ENCODE peak calls at places on chromosomes 16 and 17, in six cellular contexts. Y is K562, V is SK-N-SH, Q is H1, J is GM12878, H is HepG2. M is an unnamed sample.

GRCh38 chr16:25121824-25122600 is 10.5 kb downstream of the LCMT1 start:
- DNase-seq in J (no peak), Y (no peak), V (no peak), Q (no peak), H (no peak), M (no peak)

GRCh38 chr17:76569607-76570279 is 15.9 kb downstream of the ST6GALNAC2 start:
- DNase-seq in Q (no peak), V (peak), H (peak), Y (no peak), J (no peak), M (no peak)

GRCh38 chr17:47368262-47368661 is 44.5 kb downstream of the EFCAB13 start:
- DNase-seq in H (no peak), Y (no peak), Q (no peak), V (no peak), J (no peak), M (no peak)

GRCh38 chr17:75557075-75557851 is 30.3 kb upstream of the MYO15B start:
- DNase-seq in V (peak), J (no peak), Q (no peak), Y (peak), H (peak), M (no peak)

GRCh38 chr17:65099941-65100315 is 37.2 kb upstream of the RGS9 start:
- DNase-seq in Q (no peak), J (peak), Y (no peak), V (no peak), H (peak), M (no peak)

GRCh38 chr17:66373944-66374817 is 71.8 kb downstream of the PRKCA start:
- DNase-seq in Y (peak), V (peak), Q (no peak), H (no peak), J (no peak), M (no peak)

GRCh38 chr16:22318690-22319358 is 21.6 kb downstream of the POLR3E start:
- DNase-seq in H (peak), Y (peak), V (peak), Q (no peak), J (no peak), M (no peak)

GRCh38 chr16:25157476-25157875 is 45.9 kb downstream of the LCMT1 start:
- DNase-seq in V (no peak), H (no peak), Q (no peak), Y (no peak), J (no peak), M (no peak)

GRCh38 chr16:22375117-22375962 is 921 bp upstream of the CDR2 start:
- DNase-seq in J (no peak), H (peak), Q (no peak), Y (no peak), V (peak), M (no peak)

GRCh38 chr17:76053230-76054111 is 18.8 kb downstream of the SRP68 start:
- DNase-seq in J (no peak), Y (no peak), V (no peak), H (no peak), Q (no peak), M (no peak)

GRCh38 chr17:76191891-76192290 is 48.4 kb downstream of the RNF157 start:
- DNase-seq in Q (no peak), J (peak), H (no peak), V (no peak), Y (no peak), M (no peak)

GRCh38 chr16:19105131-19105530 is 8.6 kb upstream of the ITPRIPL2 start:
- DNase-seq in J (no peak), H (no peak), V (no peak), Y (no peak), Q (no peak), M (no peak)

GRCh38 chr17:67053438-67054000 is 9.2 kb downstream of the CACNG1 start:
- DNase-seq in J (no peak), V (peak), Y (no peak), Q (no peak), H (no peak), M (no peak)

GRCh38 chr16:84689126-84689525 is 10.7 kb upstream of the USP10 start:
- DNase-seq in H (no peak), Q (no peak), Y (no peak), V (no peak), J (no peak), M (no peak)

GRCh38 chr16:77763994-77764393 is 24.4 kb upstream of the VAT1L start:
- DNase-seq in Y (no peak), Q (no peak), V (no peak), H (no peak), J (no peak), M (no peak)

GRCh38 chr16:66594739-66595138 is 9.8 kb upstream of the CMTM3 start:
- DNase-seq in Q (no peak), V (no peak), J (no peak), Y (no peak), H (no peak), M (no peak)

GRCh38 chr17:16929757-16930520 is 42.0 kb downstream of the TNFRSF13B start:
- DNase-seq in J (no peak), H (no peak), V (peak), Q (no peak), Y (no peak), M (no peak)

GRCh38 chr17:73092518-73093135 is at the start of gene SLC39A11:
- DNase-seq in Y (peak), J (peak), H (peak), Q (peak), V (peak), M (peak)

GRCh38 chr16:64872101-64872500 is 249.8 kb downstream of the CDH11 start:
- DNase-seq in V (no peak), Y (no peak), H (no peak), J (no peak), Q (no peak), M (no peak)

GRCh38 chr17:35764123-35764991 is 3.7 kb downstream of the C17orf50 start:
- DNase-seq in J (peak), Y (peak), V (peak), Q (peak), H (peak), M (peak)

GRCh38 chr16:50519602-50520001 is 28.6 kb upstream of the NKD1 start:
- DNase-seq in Q (no peak), J (no peak), Y (no peak), H (no peak), V (no peak), M (no peak)

GRCh38 chr17:61635913-61636432 is 45.0 kb upstream of the NACA2 start:
- DNase-seq in V (peak), J (peak), Y (peak), H (peak), Q (no peak), M (peak)

GRCh38 chr17:59954856-59955255 is 9.7 kb downstream of the RNFT1 start:
- DNase-seq in Y (no peak), Q (no peak), J (no peak), H (no peak), V (no peak), M (no peak)

GRCh38 chr17:12256380-12256995 is 235.8 kb downstream of the MAP2K4 start:
- DNase-seq in J (peak), H (peak), Q (no peak), Y (peak), V (peak), M (no peak)

GRCh38 chr16:14955546-14956231 is 18.4 kb downstream of the NPIPA1 start:
- DNase-seq in J (no peak), Q (no peak), Y (no peak), H (no peak), V (no peak), M (no peak)

GRCh38 chr17:43360739-43361498 is 37.9 kb upstream of the ARL4D start:
- DNase-seq in Y (no peak), V (peak), Q (peak), H (peak), J (peak), M (peak)
- TF ChIP-seq GABPA in Y (no peak), V (no peak), Q (no peak), H (peak), J (peak), M (peak)

DNA sequence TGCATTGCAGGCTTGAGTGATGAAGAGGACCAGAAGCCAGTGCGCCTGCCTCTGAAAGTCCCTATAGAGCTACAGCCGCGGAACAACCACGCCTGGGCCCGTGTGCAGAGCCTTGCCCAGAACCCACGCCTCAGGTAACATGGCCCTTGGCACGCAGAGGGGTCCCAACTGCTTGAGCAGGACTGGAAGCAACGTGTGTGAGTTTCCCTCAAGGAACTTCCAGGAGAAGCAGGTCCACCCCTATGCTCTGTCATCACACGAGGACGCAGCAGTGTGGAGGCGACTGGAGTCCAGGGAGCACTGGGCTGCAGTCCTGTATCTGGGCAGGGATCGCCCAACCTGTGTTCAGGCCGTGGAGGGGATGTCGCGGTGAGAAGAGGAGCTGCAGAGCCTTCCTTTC is 25.1 kb upstream of the JPT2 start:
- DNase-seq in H (no peak), Q (no peak), V (no peak), Y (no peak), J (no peak), M (no peak)
- TF ChIP-seq GABPA in H (no peak), Q (no peak), V (no peak), Y (no peak), J (no peak), M (no peak)

GRCh38 chr16:86712158-86713009 is 134.0 kb downstream of the FOXL1 start:
- DNase-seq in Q (no peak), J (no peak), V (no peak), Y (no peak), H (no peak), M (no peak)

GRCh38 chr16:86716649-86717048 is 138.3 kb downstream of the FOXL1 start:
- DNase-seq in Y (no peak), J (no peak), H (no peak), Q (no peak), V (no peak), M (no peak)

GRCh38 chr16:86713021-86713631 is 134.8 kb downstream of the FOXL1 start:
- DNase-seq in Q (no peak), J (no peak), V (no peak), H (no peak), Y (no peak), M (no peak)

GRCh38 chr16:86710602-86710950 is 132.2 kb downstream of the FOXL1 start:
- DNase-seq in Y (no peak), H (no peak), V (no peak), Q (no peak), J (no peak), M (no peak)

GRCh38 chr16:86714166-86714565 is 135.8 kb downstream of the FOXL1 start:
- DNase-seq in Q (no peak), J (no peak), H (no peak), Y (no peak), V (no peak), M (no peak)
- TF ChIP-seq GABPA in Q (no peak), J (no peak), H (no peak), Y (no peak), V (no peak), M (no peak)

GRCh38 chr17:14461131-14461530 is 160.2 kb downstream of the HS3ST3B1 start:
- DNase-seq in J (no peak), Y (no peak), V (no peak), H (no peak), Q (no peak), M (no peak)

GRCh38 chr17:14460502-14460901 is 159.6 kb downstream of the HS3ST3B1 start:
- DNase-seq in Y (no peak), J (no peak), H (no peak), V (no peak), Q (no peak), M (no peak)

GRCh38 chr17:14459955-14460354 is 159.1 kb downstream of the HS3ST3B1 start:
- DNase-seq in Y (no peak), Q (no peak), V (no peak), H (no peak), J (no peak), M (no peak)

GRCh38 chr17:14458724-14459123 is 157.8 kb downstream of the HS3ST3B1 start:
- DNase-seq in J (no peak), H (no peak), V (no peak), Q (no peak), Y (no peak), M (no peak)
- TF ChIP-seq GABPA in J (no peak), H (no peak), V (no peak), Q (no peak), Y (no peak), M (no peak)

DNA sequence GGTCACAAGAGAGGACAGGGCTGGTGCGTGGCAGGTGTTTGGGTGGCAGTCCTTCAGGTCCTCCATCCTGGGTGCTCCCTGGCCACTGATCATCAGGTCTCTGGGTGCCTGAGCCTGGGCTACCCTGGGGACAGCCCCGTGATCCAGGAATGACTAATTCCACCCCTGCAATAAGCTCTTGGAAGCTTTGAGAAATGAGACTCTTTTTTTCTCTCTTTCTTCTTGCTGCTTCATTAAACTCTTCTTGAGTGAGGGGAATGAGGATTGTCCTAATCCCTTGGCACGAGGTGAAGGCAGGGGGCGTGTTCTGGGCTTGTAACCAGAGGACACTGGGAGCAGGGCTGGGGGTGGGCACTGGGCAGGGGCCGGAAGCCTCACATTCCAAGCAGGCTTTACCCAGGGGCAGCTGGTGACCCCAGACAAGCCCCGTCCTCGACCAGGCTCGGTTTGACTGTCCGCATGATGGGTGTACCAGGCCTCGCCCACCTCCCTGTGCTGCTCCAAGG is 21.3 kb upstream of the SPNS2 start:
- DNase-seq in H (no peak), V (no peak), Q (no peak), Y (no peak), J (no peak), M (no peak)
- TF ChIP-seq GABPA in H (no peak), V (no peak), Q (no peak), Y (no peak), J (no peak), M (no peak)

M was measured in HL-60.